ENCODE peak calls at places on chromosomes 6 and 20, in eight cellular contexts. W is naive thymus-derived CD4-positive, alpha-beta T cell; U is D721Med; Q is mesendoderm; X is brain microvascular endothelial cell; Y is A549; M is ELR; H is WTC11. S is an unnamed sample.

GRCh38 chr6:161261325-161261724 is 12.5 kb downstream of the AGPAT4 start:
- DNase-seq in Y (no peak), Q (no peak), X (no peak), M (peak; percentile 80), H (no peak), U (no peak), W (no peak), S (no peak)

GRCh38 chr6:158879180-158879579 is 60.0 kb upstream of the EZR start:
- DNase-seq in X (peak; percentile 58), Y (no peak), U (no peak), H (no peak), Q (peak; percentile 48), M (peak; percentile 82), W (no peak), S (no peak)

GRCh38 chr6:149128489-149129145 is 188.9 kb upstream of the TAB2 start:
- DNase-seq in M (no peak), X (no peak), Y (no peak), Q (peak; percentile 11), W (peak; percentile 52), H (no peak), U (no peak), S (no peak)

GRCh38 chr6:82013561-82014275 is 233.8 kb downstream of the IBTK start:
- DNase-seq in W (no peak), M (peak; percentile 83), H (no peak), Y (no peak), Q (no peak), X (peak; percentile 80), U (no peak), S (peak; percentile 73)

GRCh38 chr20:3980260-3981131 is 34.9 kb downstream of the RNF24 start:
- DNase-seq in M (peak; percentile 75), X (peak; percentile 22), H (no peak), W (peak; percentile 35), Q (peak; percentile 31), Y (peak; percentile 76), U (no peak), S (peak; percentile 73)

GRCh38 chr6:33824461-33825154 is 20.8 kb upstream of the MLN start:
- DNase-seq in X (peak; percentile 9), H (no peak), Q (peak; percentile 45), W (no peak), M (no peak), Y (peak; percentile 44), U (no peak), S (peak; percentile 49)

GRCh38 chr6:31821301-31822037 is 6.1 kb upstream of the HSPA1B start:
- DNase-seq in W (no peak), Y (peak; percentile 71), U (peak; percentile 74), H (peak; percentile 71), M (peak; percentile 69), Q (peak; percentile 79), X (no peak), S (peak; percentile 42)

GRCh38 chr6:24831771-24832718 is 33.3 kb upstream of the ARMH2 start:
- DNase-seq in H (no peak), W (no peak), Y (no peak), M (no peak), Q (no peak), X (peak; percentile 20), U (no peak), S (no peak)

GRCh38 chr6:11033825-11034224 is 10.3 kb downstream of the ELOVL2 start:
- DNase-seq in X (peak; percentile 35), Q (no peak), W (no peak), H (no peak), M (peak; percentile 94), Y (no peak), U (no peak), S (peak; percentile 96)

GRCh38 chr20:25250508-25250907 is 2.6 kb downstream of the PYGB start:
- DNase-seq in W (no peak), U (no peak), Q (no peak), H (no peak), X (no peak), Y (no peak), M (no peak), S (no peak)

GRCh38 chr20:45044084-45044573 is 56.8 kb downstream of the KCNS1 start:
- DNase-seq in M (peak; percentile 93), U (peak; percentile 28), Q (peak; percentile 88), H (no peak), Y (peak; percentile 75), X (peak; percentile 60), W (peak; percentile 68), S (peak; percentile 75)

GRCh38 chr6:154993026-154993425 is 2.1 kb upstream of the TIAM2 start:
- DNase-seq in X (no peak), Y (peak; percentile 28), Q (no peak), U (no peak), M (peak; percentile 10), H (no peak), W (no peak), S (no peak)

GRCh38 chr6:88864347-88865057 is 98.9 kb downstream of the RNGTT start:
- DNase-seq in Q (no peak), H (no peak), X (no peak), W (no peak), Y (no peak), U (no peak), M (no peak), S (no peak)

GRCh38 chr6:141488466-141488865 is 644.3 kb upstream of the GJE1 start:
- DNase-seq in X (no peak), Y (no peak), H (no peak), W (no peak), Q (no peak), M (peak; percentile 49), U (no peak), S (peak; percentile 38)

GRCh38 chr6:32220021-32220420 is 3.8 kb downstream of the NOTCH4 start:
- DNase-seq in M (no peak), X (no peak), H (no peak), W (no peak), Q (no peak), U (no peak), Y (no peak), S (no peak)

GRCh38 chr6:18245079-18245478 is 19.3 kb downstream of the DEK start:
- DNase-seq in Q (no peak), H (no peak), X (no peak), M (no peak), W (no peak), U (no peak), Y (no peak), S (no peak)

GRCh38 chr20:63890616-63891015 is 4.3 kb upstream of the DNAJC5 start:
- DNase-seq in Y (no peak), M (no peak), U (no peak), W (no peak), X (no peak), Q (no peak), H (no peak), S (no peak)

GRCh38 chr6:71983131-71983530 is 96.8 kb downstream of the RIMS1 start:
- DNase-seq in W (no peak), U (no peak), H (no peak), Q (no peak), X (no peak), M (no peak), Y (no peak), S (no peak)

GRCh38 chr20:23135449-23136447 is 49.6 kb upstream of the CD93 start:
- DNase-seq in M (no peak), Y (no peak), U (no peak), Q (no peak), W (no peak), H (no peak), X (no peak), S (no peak)

GRCh38 chr6:111841822-111842221 is 31.4 kb downstream of the FYN start:
- DNase-seq in H (no peak), W (peak; percentile 62), X (peak; percentile 86), M (no peak), Y (no peak), Q (no peak), U (no peak), S (no peak)

GRCh38 chr20:49851234-49851755 is 38.7 kb downstream of the SLC9A8 start:
- DNase-seq in H (no peak), Q (no peak), M (no peak), Y (no peak), W (no peak), X (no peak), U (no peak), S (no peak)

GRCh38 chr6:168150551-168151444 is 71.8 kb upstream of the FRMD1 start:
- DNase-seq in W (no peak), U (no peak), Y (peak; percentile 22), M (no peak), H (peak; percentile 43), X (no peak), Q (peak; percentile 27), S (no peak)

GRCh38 chr6:102381203-102381602 is 987.7 kb downstream of the GRIK2 start:
- DNase-seq in H (no peak), X (no peak), W (no peak), M (peak; percentile 43), U (no peak), Q (no peak), Y (no peak), S (peak; percentile 29)

GRCh38 chr20:36959242-36959641 is 7.7 kb upstream of the SAMHD1 start:
- DNase-seq in M (no peak), Y (no peak), U (no peak), Q (no peak), X (no peak), H (no peak), W (no peak), S (no peak)

GRCh38 chr20:33604084-33604990 is 57.8 kb upstream of the C20orf144 start:
- DNase-seq in X (no peak), M (no peak), U (no peak), H (no peak), Y (no peak), W (no peak), Q (no peak), S (no peak)

GRCh38 chr6:42075159-42075838 is 25.0 kb downstream of the TAF8 start:
- DNase-seq in H (peak; percentile 87), W (peak; percentile 34), U (peak; percentile 72), X (peak; percentile 60), Y (peak; percentile 62), M (peak; percentile 78), Q (peak; percentile 72), S (peak; percentile 57)

GRCh38 chr6:136761227-136761922 is 30.9 kb downstream of the MAP3K5 start:
- DNase-seq in W (peak; percentile 29), U (no peak), Y (no peak), M (no peak), Q (no peak), X (no peak), H (no peak), S (no peak)

GRCh38 chr6:170087946-170088348 is 202.9 kb downstream of the DLL1 start:
- DNase-seq in Q (no peak), Y (no peak), M (no peak), W (peak; percentile 45), H (peak; percentile 9), X (no peak), U (no peak), S (no peak)

GRCh38 chr6:156832166-156832743 is 55.1 kb downstream of the ARID1B start:
- DNase-seq in X (peak; percentile 64), Y (peak; percentile 50), M (peak; percentile 55), Q (no peak), U (no peak), H (no peak), W (no peak), S (peak; percentile 37)

GRCh38 chr20:14333734-14334133 is 3.7 kb downstream of the FLRT3 start:
- DNase-seq in Y (no peak), W (no peak), M (no peak), X (no peak), U (no peak), H (no peak), Q (no peak), S (no peak)

GRCh38 chr20:25257130-25257529 is 9.2 kb downstream of the PYGB start:
- DNase-seq in X (no peak), H (no peak), M (no peak), Y (no peak), Q (no peak), U (no peak), W (no peak), S (no peak)

GRCh38 chr20:61437280-61438206 is 185.5 kb downstream of the CDH4 start:
- DNase-seq in X (peak; percentile 16), H (no peak), Y (no peak), W (no peak), U (no peak), Q (peak; percentile 87), M (no peak), S (no peak)

GRCh38 chr6:2441881-2442475 is 196.6 kb upstream of the GMDS start:
- DNase-seq in H (no peak), X (no peak), M (no peak), Q (no peak), U (no peak), Y (no peak), W (no peak), S (no peak)

GRCh38 chr20:48180637-48181036 is 395.4 kb upstream of the SULF2 start:
- DNase-seq in H (no peak), X (no peak), Y (peak; percentile 23), W (no peak), U (no peak), M (no peak), Q (no peak), S (no peak)

S was measured in HCEC 1CT.